ENCODE peak calls at places on chromosomes 11 and 22, in seven cellular contexts. F, P, T, U, Y, Q and X are unnamed samples.
A peak's percentile ranks its signal among the peaks of the same experiment; 100 is the strongest.

GRCh38 chr11:78212586-78213371 is 24.1 kb downstream of the USP35 start:
- DNase-seq in Q (no peak), Y (no peak), F (no peak), P (no peak), T (no peak), U (no peak), X (no peak)

GRCh38 chr22:37909756-37910155 is 3.7 kb downstream of the MICALL1 start:
- DNase-seq in U (no peak), F (no peak), T (no peak), Q (no peak), Y (no peak), P (no peak), X (no peak)

GRCh38 chr22:39457047-39457545 is 284 bp downstream of the MGAT3 start:
- DNase-seq in Q (no peak), Y (no peak), T (no peak), U (peak; percentile 82), F (no peak), P (peak; percentile 53), X (no peak)

GRCh38 chr11:95093548-95093947 is 3.9 kb downstream of the ENDOD1 start:
- DNase-seq in Q (no peak), P (no peak), F (no peak), U (no peak), Y (no peak), T (no peak), X (no peak)

GRCh38 chr22:40751250-40751649 is 67.9 kb downstream of the SLC25A17 start:
- DNase-seq in F (no peak), P (no peak), U (no peak), T (no peak), Y (no peak), Q (no peak), X (no peak)

GRCh38 chr11:121582296-121582695 is 129.5 kb upstream of the SORL1-AS1 start:
- DNase-seq in T (no peak), Y (no peak), U (no peak), P (no peak), F (peak; percentile 9), Q (no peak), X (no peak)

GRCh38 chr11:15764329-15764728 is 592.0 kb downstream of the SOX6 start:
- DNase-seq in T (no peak), U (no peak), P (no peak), F (no peak), Q (no peak), Y (no peak), X (no peak)

GRCh38 chr22:40383905-40384304 is 13.5 kb downstream of the SGSM3 start:
- DNase-seq in Y (no peak), T (no peak), F (no peak), U (no peak), Q (no peak), P (no peak), X (no peak)

GRCh38 chr22:44884968-44885805 is 124.6 kb downstream of the PHF21B start:
- DNase-seq in U (no peak), P (no peak), F (peak; percentile 18), T (no peak), Y (no peak), Q (no peak), X (peak; percentile 19)

GRCh38 chr11:97614571-97614970 is 1224.8 kb downstream of the JRKL start:
- DNase-seq in T (no peak), F (no peak), P (no peak), Y (no peak), U (no peak), Q (no peak), X (no peak)

GRCh38 chr22:48869788-48870187 is 957.9 kb downstream of the BRD1 start:
- DNase-seq in F (no peak), U (no peak), T (no peak), Q (no peak), P (no peak), Y (no peak), X (no peak)

GRCh38 chr22:36331912-36332622 is 55.7 kb downstream of the MYH9 start:
- DNase-seq in Q (no peak), T (peak; percentile 40), F (no peak), U (peak; percentile 90), P (no peak), Y (no peak), X (no peak)

GRCh38 chr11:107856180-107856980 is 2.2 kb downstream of the SLC35F2 start:
- DNase-seq in P (no peak), Q (peak; percentile 33), U (no peak), F (no peak), Y (no peak), T (no peak), X (no peak)

GRCh38 chr11:91295591-91295990 is 929.0 kb upstream of the FAT3 start:
- DNase-seq in U (no peak), P (no peak), Y (no peak), T (no peak), F (no peak), Q (no peak), X (no peak)

GRCh38 chr11:59560290-59560701 is 49.0 kb downstream of the OR4D9 start:
- DNase-seq in T (peak; percentile 93), P (peak; percentile 45), F (peak; percentile 81), U (peak; percentile 64), Y (peak; percentile 82), Q (peak; percentile 85), X (peak; percentile 86)

GRCh38 chr11:33808228-33808828 is 34.0 kb upstream of the FBXO3 start:
- DNase-seq in F (peak; percentile 63), Y (peak; percentile 80), U (peak; percentile 71), Q (peak; percentile 75), P (peak; percentile 79), T (peak; percentile 37), X (peak; percentile 87)

GRCh38 chr11:66619080-66619554 is 2.7 kb downstream of the RBM14 start:
- DNase-seq in Y (no peak), P (no peak), U (no peak), T (no peak), Q (no peak), F (no peak), X (no peak)

GRCh38 chr11:22194907-22195306 is 2.0 kb downstream of the ANO5 start:
- DNase-seq in T (no peak), P (no peak), Y (no peak), F (no peak), Q (no peak), U (no peak), X (no peak)

GRCh38 chr11:134207538-134208239 is 16.1 kb downstream of the NCAPD3 start:
- DNase-seq in P (no peak), F (peak; percentile 9), T (no peak), Y (no peak), Q (no peak), U (no peak), X (peak; percentile 63)

GRCh38 chr11:117859713-117860112 is 16.7 kb downstream of the FXYD6 start:
- DNase-seq in Q (no peak), P (no peak), T (no peak), F (no peak), Y (no peak), U (no peak), X (no peak)

GRCh38 chr11:2926611-2927492 is 2.4 kb downstream of the PHLDA2 start:
- DNase-seq in T (no peak), P (no peak), Q (no peak), U (no peak), Y (no peak), F (no peak), X (no peak)

GRCh38 chr11:64793271-64794160 is 9.5 kb downstream of the MAP4K2 start:
- DNase-seq in Y (no peak), T (no peak), P (no peak), F (no peak), Q (no peak), U (peak; percentile 37), X (no peak)

GRCh38 chr22:27418261-27418660 is 383.3 kb downstream of the MN1 start:
- DNase-seq in P (no peak), Y (no peak), F (no peak), U (no peak), T (no peak), Q (no peak), X (no peak)

GRCh38 chr11:27524155-27524554 is 17.6 kb upstream of the LIN7C start:
- DNase-seq in U (peak; percentile 6), T (no peak), F (peak; percentile 41), P (peak; percentile 21), Q (peak; percentile 35), Y (no peak), X (no peak)

GRCh38 chr11:131504199-131504949 is 134.0 kb downstream of the NTM start:
- DNase-seq in Y (peak; percentile 46), U (peak; percentile 65), P (no peak), Q (no peak), F (no peak), T (no peak), X (no peak)

GRCh38 chr22:42316988-42317387 is 46.5 kb upstream of the TCF20 start:
- DNase-seq in Q (no peak), F (no peak), P (peak; percentile 41), T (no peak), U (no peak), Y (no peak), X (no peak)
- TF ChIP-seq JUND in Q (no peak), F (no peak), P (no peak), T (no peak), U (no peak), Y (no peak), X (no peak)

GRCh38 chr22:33538277-33538885 is 381.9 kb downstream of the LARGE1 start:
- DNase-seq in Y (no peak), T (no peak), U (no peak), F (no peak), P (no peak), Q (no peak), X (no peak)
- TF ChIP-seq JUND in Y (no peak), T (no peak), U (no peak), F (no peak), P (no peak), Q (no peak), X (no peak)

DNA sequence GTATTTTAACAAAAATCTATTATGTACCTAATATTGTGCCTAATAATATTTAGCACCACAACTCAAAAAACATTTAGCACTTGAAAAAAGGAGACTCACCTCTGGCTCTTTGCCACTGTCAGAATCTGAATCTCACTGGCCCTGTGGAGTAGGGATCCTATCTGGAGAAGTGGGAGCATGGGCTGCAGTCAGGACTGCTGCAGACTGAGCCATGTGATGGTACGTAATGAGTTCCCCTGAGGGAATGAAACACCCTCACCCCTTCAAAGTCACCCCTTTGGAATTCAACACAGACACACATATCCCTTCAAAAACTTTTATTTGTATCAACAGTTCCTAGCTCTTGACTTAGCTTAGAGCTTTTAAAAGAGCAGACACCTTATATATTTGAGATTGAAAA is 6.5 kb downstream of the PTPMT1 start:
- DNase-seq in F (no peak), Y (no peak), T (no peak), P (no peak), U (no peak), Q (no peak), X (no peak)
- TF ChIP-seq JUND in F (no peak), Y (no peak), T (no peak), P (no peak), U (no peak), Q (no peak), X (no peak)

GRCh38 chr11:30317030-30317429 is 5.9 kb upstream of the ARL14EP start:
- DNase-seq in P (no peak), T (no peak), Q (no peak), F (no peak), U (no peak), Y (no peak), X (no peak)

GRCh38 chr11:30312243-30312642 is 10.7 kb upstream of the ARL14EP start:
- DNase-seq in P (no peak), T (no peak), U (no peak), Y (no peak), Q (no peak), F (no peak), X (no peak)

GRCh38 chr11:30316237-30316636 is 6.7 kb upstream of the ARL14EP start:
- DNase-seq in Y (no peak), P (no peak), T (no peak), U (no peak), Q (no peak), F (no peak), X (no peak)

GRCh38 chr11:30313580-30313979 is 9.3 kb upstream of the ARL14EP start:
- DNase-seq in T (no peak), Y (no peak), U (no peak), F (no peak), P (no peak), Q (no peak), X (no peak)

GRCh38 chr11:30314625-30315024 is 8.3 kb upstream of the ARL14EP start:
- DNase-seq in Q (no peak), F (no peak), Y (no peak), U (no peak), P (no peak), T (no peak), X (no peak)
- TF ChIP-seq JUND in Q (no peak), F (no peak), Y (no peak), U (no peak), P (no peak), T (no peak), X (no peak)